ENCODE peak calls at places on chromosomes 5 and 9, in nine cellular contexts. S is fibroblast of mammary gland, J is Calu3, V is mucosa of descending colon, W is AG04450, L is heart left ventricle, F is cardiac muscle cell, G is psoas muscle, I is right lobe of liver. O is an unnamed sample.

GRCh38 chr9:89440951-89441654 is 56.8 kb downstream of the SEMA4D start:
- DNase-seq in S (no peak), J (no peak), V (peak; percentile 50), W (no peak), L (no peak), F (no peak), G (peak; percentile 52), I (peak; percentile 11), O (no peak)

GRCh38 chr9:134174526-134175290 is 10.3 kb upstream of the RNU6ATAC start:
- DNase-seq in S (no peak), J (no peak), V (peak; percentile 31), W (no peak), L (no peak), F (no peak), G (peak; percentile 50), I (peak; percentile 32), O (no peak)

GRCh38 chr5:79318935-79319614 is 83.1 kb downstream of the JMY start:
- DNase-seq in S (peak; percentile 90), J (peak; percentile 19), V (no peak), W (peak; percentile 95), L (no peak), F (no peak), G (no peak), I (no peak), O (no peak)

GRCh38 chr9:88458716-88459115 is 70.5 kb downstream of the SPIN1 start:
- DNase-seq in S (peak; percentile 83), J (no peak), V (no peak), W (no peak), L (no peak), F (no peak), G (no peak), I (no peak), O (no peak)

GRCh38 chr5:11931638-11932037 is 27.4 kb upstream of the CTNND2 start:
- DNase-seq in S (no peak), J (no peak), V (peak; percentile 38), W (no peak), L (no peak), F (no peak), G (peak; percentile 39), I (no peak), O (no peak)

GRCh38 chr5:35832757-35833156 is 23.9 kb upstream of the IL7R start:
- DNase-seq in S (no peak), J (no peak), V (no peak), W (no peak), L (no peak), F (no peak), G (no peak), I (no peak), O (no peak)

GRCh38 chr9:107208121-107208520 is 75.0 kb upstream of the RAD23B start:
- DNase-seq in S (peak; percentile 88), J (no peak), V (no peak), W (no peak), L (no peak), F (no peak), G (no peak), I (no peak), O (no peak)

GRCh38 chr9:133615897-133616188 is 6.7 kb upstream of the FAM163B start:
- DNase-seq in S (no peak), J (no peak), V (no peak), W (no peak), L (no peak), F (no peak), G (no peak), I (no peak), O (no peak)

GRCh38 chr5:111227805-111228204 is 3.6 kb downstream of the CAMK4 start:
- DNase-seq in S (peak; percentile 25), J (peak; percentile 17), V (peak; percentile 68), W (no peak), L (no peak), F (no peak), G (no peak), I (no peak), O (peak; percentile 37)

GRCh38 chr9:127777368-127777960 is 1.0 kb downstream of the SH2D3C start:
- DNase-seq in S (no peak), J (no peak), V (peak; percentile 57), W (no peak), L (no peak), F (no peak), G (no peak), I (no peak), O (no peak)

GRCh38 chr5:112125910-112126309 is 293.2 kb downstream of the EPB41L4A start:
- DNase-seq in S (peak; percentile 62), J (no peak), V (no peak), W (no peak), L (no peak), F (no peak), G (no peak), I (no peak), O (no peak)

GRCh38 chr5:80141147-80141671 is 106.1 kb downstream of the THBS4 start:
- DNase-seq in S (peak; percentile 80), J (no peak), V (peak; percentile 69), W (no peak), L (peak; percentile 93), F (peak; percentile 73), G (peak; percentile 94), I (peak; percentile 61), O (peak; percentile 62)

GRCh38 chr5:178849316-178849715 is 10.4 kb upstream of the ZNF354B start:
- DNase-seq in S (no peak), J (no peak), V (no peak), W (no peak), L (no peak), F (no peak), G (no peak), I (no peak), O (no peak)

GRCh38 chr9:20405086-20405485 is 217.2 kb downstream of the MLLT3 start:
- DNase-seq in S (peak; percentile 28), J (no peak), V (no peak), W (no peak), L (no peak), F (no peak), G (no peak), I (no peak), O (no peak)

GRCh38 chr9:137520614-137521404 is 29.4 kb downstream of the PNPLA7 start:
- DNase-seq in S (no peak), J (no peak), V (peak; percentile 29), W (no peak), L (no peak), F (no peak), G (no peak), I (no peak), O (no peak)

GRCh38 chr5:51829226-51829625 is 446.0 kb downstream of the ISL1 start:
- DNase-seq in S (no peak), J (peak; percentile 18), V (no peak), W (no peak), L (no peak), F (no peak), G (no peak), I (no peak), O (no peak)

GRCh38 chr5:10668697-10669096 is 92.3 kb downstream of the DAP start:
- DNase-seq in S (peak; percentile 37), J (no peak), V (no peak), W (no peak), L (no peak), F (no peak), G (no peak), I (no peak), O (no peak)

GRCh38 chr5:167576126-167576525 is 715.3 kb upstream of the WWC1 start:
- DNase-seq in S (peak; percentile 9), J (no peak), V (no peak), W (no peak), L (no peak), F (no peak), G (no peak), I (no peak), O (no peak)

GRCh38 chr9:134068742-134069535 is 1.1 kb upstream of the BRD3 start:
- DNase-seq in S (peak; percentile 29), J (no peak), V (peak; percentile 58), W (no peak), L (no peak), F (no peak), G (peak; percentile 50), I (peak; percentile 20), O (no peak)

GRCh38 chr5:140391312-140391711 is 10.3 kb upstream of the ANKHD1 start:
- DNase-seq in S (peak; percentile 45), J (no peak), V (no peak), W (no peak), L (no peak), F (no peak), G (no peak), I (no peak), O (no peak)

GRCh38 chr5:168713051-168713450 is 133.9 kb upstream of the PANK3 start:
- DNase-seq in S (no peak), J (no peak), V (no peak), W (no peak), L (no peak), F (no peak), G (no peak), I (no peak), O (no peak)

GRCh38 chr5:1406681-1407640 is 38.3 kb downstream of the SLC6A3 start:
- DNase-seq in S (no peak), J (no peak), V (peak; percentile 32), W (no peak), L (peak; percentile 6), F (no peak), G (peak; percentile 43), I (no peak), O (no peak)

GRCh38 chr5:43609752-43610151 is 6.8 kb downstream of the NNT start:
- DNase-seq in S (peak; percentile 7), J (no peak), V (no peak), W (no peak), L (no peak), F (no peak), G (no peak), I (no peak), O (no peak)
- TF ChIP-seq CTCF in S (peak; percentile 37), J (no peak), V (no peak), W (peak; percentile 26), L (no peak), F (peak; percentile 16), G (no peak), I (peak; percentile 19), O (no peak)

DNA sequence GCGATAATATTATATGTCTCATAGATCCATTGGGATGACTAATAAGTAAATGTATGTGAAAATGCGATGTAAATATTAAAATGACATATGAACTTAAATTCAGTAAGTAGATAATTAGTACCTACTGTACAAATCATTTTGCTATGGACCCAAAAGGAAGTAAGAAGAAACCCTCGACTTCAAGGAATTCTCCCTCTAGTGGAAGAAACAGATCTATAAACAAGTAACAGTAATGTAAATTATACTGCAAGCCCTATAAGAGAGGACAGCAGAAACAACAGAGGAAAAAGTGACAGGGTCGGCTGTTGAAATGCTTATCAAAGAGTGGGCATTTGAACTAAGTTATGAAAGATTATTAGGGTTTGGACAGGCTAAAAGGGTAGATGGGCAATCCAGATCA is 320.3 kb downstream of the DMAC1 start:
- DNase-seq in S (no peak), J (no peak), V (no peak), W (no peak), L (no peak), F (no peak), G (no peak), I (no peak), O (no peak)
- TF ChIP-seq CTCF in S (peak; percentile 18), J (no peak), V (no peak), W (peak; percentile 41), L (no peak), F (peak; percentile 9), G (no peak), I (no peak), O (peak; percentile 26)

GRCh38 chr5:72847989-72848473 is 31.6 kb downstream of the TNPO1 start:
- DNase-seq in S (peak; percentile 92), J (peak; percentile 94), V (peak; percentile 93), W (peak; percentile 76), L (peak; percentile 91), F (peak; percentile 89), G (peak; percentile 95), I (peak; percentile 92), O (peak; percentile 84)
- TF ChIP-seq CTCF in S (no peak), J (no peak), V (no peak), W (no peak), L (no peak), F (no peak), G (peak; percentile 25), I (no peak), O (no peak)

GRCh38 chr5:180860273-180860886 is 696 bp downstream of the ZFP62 start:
- DNase-seq in S (peak; percentile 44), J (peak; percentile 36), V (peak; percentile 72), W (no peak), L (peak; percentile 27), F (no peak), G (no peak), I (peak; percentile 28), O (peak; percentile 15)
- TF ChIP-seq CTCF in S (peak; percentile 21), J (no peak), V (no peak), W (peak; percentile 17), L (peak; percentile 31), F (no peak), G (peak; percentile 5), I (peak; percentile 24), O (no peak)

O was measured in endothelial cell.